ENCODE peak calls at places on chromosome 13, in six cellular contexts. One of them, this sample, is unnamed.

GRCh38 chr13:47220453-47221150 is 323.7 kb upstream of the HTR2A start:
- DNase-seq in lower lobe of right lung: no peak
- DNase-seq in gastrocnemius medialis: no peak
- DNase-seq in mesendoderm: no peak
- DNase-seq in fibroblast of villous mesenchyme: peak
- DNase-seq in brain microvascular endothelial cell: peak
- DNase-seq in this sample: no peak

GRCh38 chr13:23688336-23688735 is 118.1 kb downstream of the TNFRSF19 start:
- DNase-seq in lower lobe of right lung: no peak
- DNase-seq in gastrocnemius medialis: no peak
- DNase-seq in mesendoderm: no peak
- DNase-seq in fibroblast of villous mesenchyme: no peak
- DNase-seq in brain microvascular endothelial cell: no peak
- DNase-seq in this sample: no peak

GRCh38 chr13:49495783-49496762 is at the start of gene PHF11:
- DNase-seq in lower lobe of right lung: peak
- DNase-seq in gastrocnemius medialis: peak
- DNase-seq in mesendoderm: peak
- DNase-seq in fibroblast of villous mesenchyme: peak
- DNase-seq in brain microvascular endothelial cell: peak
- DNase-seq in this sample: peak

GRCh38 chr13:50916701-50917184 is 7.2 kb downstream of the RNASEH2B start:
- DNase-seq in lower lobe of right lung: peak
- DNase-seq in gastrocnemius medialis: peak
- DNase-seq in mesendoderm: peak
- DNase-seq in fibroblast of villous mesenchyme: no peak
- DNase-seq in brain microvascular endothelial cell: no peak
- DNase-seq in this sample: peak

GRCh38 chr13:61563645-61564044 is 148.0 kb upstream of the PCDH20 start:
- DNase-seq in lower lobe of right lung: no peak
- DNase-seq in gastrocnemius medialis: no peak
- DNase-seq in mesendoderm: no peak
- DNase-seq in fibroblast of villous mesenchyme: no peak
- DNase-seq in brain microvascular endothelial cell: no peak
- DNase-seq in this sample: no peak

GRCh38 chr13:21567714-21568113 is 36.3 kb downstream of the MICU2 start:
- DNase-seq in lower lobe of right lung: no peak
- DNase-seq in gastrocnemius medialis: no peak
- DNase-seq in mesendoderm: no peak
- DNase-seq in fibroblast of villous mesenchyme: peak
- DNase-seq in brain microvascular endothelial cell: no peak
- DNase-seq in this sample: no peak

GRCh38 chr13:42497798-42498197 is 76.2 kb upstream of the TNFSF11 start:
- DNase-seq in lower lobe of right lung: no peak
- DNase-seq in gastrocnemius medialis: no peak
- DNase-seq in mesendoderm: no peak
- DNase-seq in fibroblast of villous mesenchyme: peak
- DNase-seq in brain microvascular endothelial cell: peak
- DNase-seq in this sample: peak

GRCh38 chr13:76937416-76937815 is 10.9 kb upstream of the ACOD1 start:
- DNase-seq in lower lobe of right lung: no peak
- DNase-seq in gastrocnemius medialis: no peak
- DNase-seq in mesendoderm: no peak
- DNase-seq in fibroblast of villous mesenchyme: peak
- DNase-seq in brain microvascular endothelial cell: peak
- DNase-seq in this sample: peak

GRCh38 chr13:83881917-83882625 is at the start of gene SLITRK1:
- DNase-seq in lower lobe of right lung: peak
- DNase-seq in gastrocnemius medialis: no peak
- DNase-seq in mesendoderm: peak
- DNase-seq in fibroblast of villous mesenchyme: no peak
- DNase-seq in brain microvascular endothelial cell: peak
- DNase-seq in this sample: peak

GRCh38 chr13:83829800-83830199 is 52.5 kb downstream of the SLITRK1 start:
- DNase-seq in lower lobe of right lung: no peak
- DNase-seq in gastrocnemius medialis: no peak
- DNase-seq in mesendoderm: peak
- DNase-seq in fibroblast of villous mesenchyme: no peak
- DNase-seq in brain microvascular endothelial cell: no peak
- DNase-seq in this sample: peak

GRCh38 chr13:46469064-46469463 is 82.0 kb upstream of the RUBCNL start:
- DNase-seq in lower lobe of right lung: no peak
- DNase-seq in gastrocnemius medialis: no peak
- DNase-seq in mesendoderm: no peak
- DNase-seq in fibroblast of villous mesenchyme: peak
- DNase-seq in brain microvascular endothelial cell: no peak
- DNase-seq in this sample: peak

GRCh38 chr13:94239135-94239534 is 240.3 kb downstream of the DCT start:
- DNase-seq in lower lobe of right lung: no peak
- DNase-seq in gastrocnemius medialis: no peak
- DNase-seq in mesendoderm: no peak
- DNase-seq in fibroblast of villous mesenchyme: peak
- DNase-seq in brain microvascular endothelial cell: peak
- DNase-seq in this sample: peak

GRCh38 chr13:48068952-48069351 is 26.0 kb downstream of the MED4 start:
- DNase-seq in lower lobe of right lung: no peak
- DNase-seq in gastrocnemius medialis: no peak
- DNase-seq in mesendoderm: no peak
- DNase-seq in fibroblast of villous mesenchyme: no peak
- DNase-seq in brain microvascular endothelial cell: no peak
- DNase-seq in this sample: no peak

GRCh38 chr13:94674609-94675348 is 37.6 kb downstream of the SOX21 start:
- DNase-seq in lower lobe of right lung: no peak
- DNase-seq in gastrocnemius medialis: no peak
- DNase-seq in mesendoderm: peak
- DNase-seq in fibroblast of villous mesenchyme: peak
- DNase-seq in brain microvascular endothelial cell: peak
- DNase-seq in this sample: peak

GRCh38 chr13:96091932-96092253 is 2.0 kb downstream of the HS6ST3 start:
- DNase-seq in lower lobe of right lung: no peak
- DNase-seq in gastrocnemius medialis: no peak
- DNase-seq in mesendoderm: peak
- DNase-seq in fibroblast of villous mesenchyme: no peak
- DNase-seq in brain microvascular endothelial cell: no peak
- DNase-seq in this sample: no peak

GRCh38 chr13:91314888-91315287 is 32.6 kb upstream of the MIR17HG start:
- DNase-seq in lower lobe of right lung: no peak
- DNase-seq in gastrocnemius medialis: no peak
- DNase-seq in mesendoderm: no peak
- DNase-seq in fibroblast of villous mesenchyme: no peak
- DNase-seq in brain microvascular endothelial cell: no peak
- DNase-seq in this sample: no peak

GRCh38 chr13:83325454-83325853 is 556.8 kb downstream of the SLITRK1 start:
- DNase-seq in lower lobe of right lung: no peak
- DNase-seq in gastrocnemius medialis: no peak
- DNase-seq in mesendoderm: peak
- DNase-seq in fibroblast of villous mesenchyme: no peak
- DNase-seq in brain microvascular endothelial cell: peak
- DNase-seq in this sample: peak

GRCh38 chr13:102799544-102800144 is 725 bp downstream of the BIVM start:
- DNase-seq in lower lobe of right lung: peak
- DNase-seq in gastrocnemius medialis: peak
- DNase-seq in mesendoderm: peak
- DNase-seq in fibroblast of villous mesenchyme: peak
- DNase-seq in brain microvascular endothelial cell: peak
- DNase-seq in this sample: peak

GRCh38 chr13:31001647-31002046 is 69.2 kb downstream of the TEX26 start:
- DNase-seq in lower lobe of right lung: no peak
- DNase-seq in gastrocnemius medialis: no peak
- DNase-seq in mesendoderm: peak
- DNase-seq in fibroblast of villous mesenchyme: no peak
- DNase-seq in brain microvascular endothelial cell: peak
- DNase-seq in this sample: peak

GRCh38 chr13:73657821-73658540 is 476.2 kb downstream of the KLF12 start:
- DNase-seq in lower lobe of right lung: no peak
- DNase-seq in gastrocnemius medialis: peak
- DNase-seq in mesendoderm: peak
- DNase-seq in fibroblast of villous mesenchyme: peak
- DNase-seq in brain microvascular endothelial cell: no peak
- DNase-seq in this sample: peak

GRCh38 chr13:73662833-73663232 is 471.4 kb downstream of the KLF12 start:
- DNase-seq in lower lobe of right lung: no peak
- DNase-seq in gastrocnemius medialis: no peak
- DNase-seq in mesendoderm: no peak
- DNase-seq in fibroblast of villous mesenchyme: no peak
- DNase-seq in brain microvascular endothelial cell: no peak
- DNase-seq in this sample: no peak

GRCh38 chr13:73661687-73662425 is 472.3 kb downstream of the KLF12 start:
- DNase-seq in lower lobe of right lung: no peak
- DNase-seq in gastrocnemius medialis: no peak
- DNase-seq in mesendoderm: no peak
- DNase-seq in fibroblast of villous mesenchyme: no peak
- DNase-seq in brain microvascular endothelial cell: no peak
- DNase-seq in this sample: no peak

GRCh38 chr13:73658639-73659038 is 475.6 kb downstream of the KLF12 start:
- DNase-seq in lower lobe of right lung: no peak
- DNase-seq in gastrocnemius medialis: no peak
- DNase-seq in mesendoderm: no peak
- DNase-seq in fibroblast of villous mesenchyme: no peak
- DNase-seq in brain microvascular endothelial cell: no peak
- DNase-seq in this sample: no peak

GRCh38 chr13:73661066-73661465 is 473.1 kb downstream of the KLF12 start:
- DNase-seq in lower lobe of right lung: no peak
- DNase-seq in gastrocnemius medialis: no peak
- DNase-seq in mesendoderm: no peak
- DNase-seq in fibroblast of villous mesenchyme: no peak
- DNase-seq in brain microvascular endothelial cell: no peak
- DNase-seq in this sample: no peak
- H3K4me3 ChIP-seq in lower lobe of right lung: no peak
- H3K4me3 ChIP-seq in gastrocnemius medialis: no peak
- H3K4me3 ChIP-seq in mesendoderm: no peak
- H3K4me3 ChIP-seq in fibroblast of villous mesenchyme: no peak
- H3K4me3 ChIP-seq in brain microvascular endothelial cell: no peak
- H3K4me3 ChIP-seq in this sample: no peak

DNA sequence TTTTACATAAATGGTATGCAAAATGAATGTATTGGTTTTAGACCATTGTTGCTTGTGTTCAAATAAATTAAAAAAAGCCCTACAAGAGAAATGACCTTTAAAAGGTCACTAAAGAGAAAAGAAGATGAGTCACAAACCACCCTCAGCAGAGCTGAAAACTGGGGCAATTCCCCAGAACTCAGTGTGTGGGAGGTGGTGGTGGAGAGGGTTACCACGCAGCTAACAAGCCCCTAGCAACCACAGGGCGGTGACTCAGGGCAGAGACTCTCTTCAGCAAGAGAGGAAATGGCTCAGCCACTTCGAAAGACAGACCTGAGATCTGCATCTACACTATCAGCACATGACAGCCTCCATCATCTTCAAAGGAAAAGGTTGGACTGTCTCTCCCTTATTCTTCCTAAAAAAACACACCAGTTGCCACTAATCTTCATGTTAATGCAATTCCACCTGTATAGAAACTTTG is 29.4 kb upstream of the NDFIP2 start:
- DNase-seq in lower lobe of right lung: peak
- DNase-seq in gastrocnemius medialis: no peak
- DNase-seq in mesendoderm: peak
- DNase-seq in fibroblast of villous mesenchyme: peak
- DNase-seq in brain microvascular endothelial cell: peak
- DNase-seq in this sample: peak
- H3K4me3 ChIP-seq in lower lobe of right lung: no peak
- H3K4me3 ChIP-seq in gastrocnemius medialis: no peak
- H3K4me3 ChIP-seq in mesendoderm: no peak
- H3K4me3 ChIP-seq in fibroblast of villous mesenchyme: no peak
- H3K4me3 ChIP-seq in brain microvascular endothelial cell: no peak
- H3K4me3 ChIP-seq in this sample: no peak

GRCh38 chr13:27448308-27448707 is 2.1 kb downstream of the MTIF3 start:
- DNase-seq in lower lobe of right lung: no peak
- DNase-seq in gastrocnemius medialis: no peak
- DNase-seq in mesendoderm: no peak
- DNase-seq in fibroblast of villous mesenchyme: no peak
- DNase-seq in brain microvascular endothelial cell: no peak
- DNase-seq in this sample: no peak
- H3K4me3 ChIP-seq in lower lobe of right lung: no peak
- H3K4me3 ChIP-seq in gastrocnemius medialis: peak
- H3K4me3 ChIP-seq in mesendoderm: no peak
- H3K4me3 ChIP-seq in fibroblast of villous mesenchyme: no peak
- H3K4me3 ChIP-seq in brain microvascular endothelial cell: no peak
- H3K4me3 ChIP-seq in this sample: no peak

GRCh38 chr13:71524245-71525002 is 342.6 kb downstream of the DACH1 start:
- DNase-seq in lower lobe of right lung: no peak
- DNase-seq in gastrocnemius medialis: no peak
- DNase-seq in mesendoderm: no peak
- DNase-seq in fibroblast of villous mesenchyme: peak
- DNase-seq in brain microvascular endothelial cell: no peak
- DNase-seq in this sample: no peak
- H3K4me3 ChIP-seq in lower lobe of right lung: peak
- H3K4me3 ChIP-seq in gastrocnemius medialis: no peak
- H3K4me3 ChIP-seq in mesendoderm: no peak
- H3K4me3 ChIP-seq in fibroblast of villous mesenchyme: peak
- H3K4me3 ChIP-seq in brain microvascular endothelial cell: no peak
- H3K4me3 ChIP-seq in this sample: no peak

DNA sequence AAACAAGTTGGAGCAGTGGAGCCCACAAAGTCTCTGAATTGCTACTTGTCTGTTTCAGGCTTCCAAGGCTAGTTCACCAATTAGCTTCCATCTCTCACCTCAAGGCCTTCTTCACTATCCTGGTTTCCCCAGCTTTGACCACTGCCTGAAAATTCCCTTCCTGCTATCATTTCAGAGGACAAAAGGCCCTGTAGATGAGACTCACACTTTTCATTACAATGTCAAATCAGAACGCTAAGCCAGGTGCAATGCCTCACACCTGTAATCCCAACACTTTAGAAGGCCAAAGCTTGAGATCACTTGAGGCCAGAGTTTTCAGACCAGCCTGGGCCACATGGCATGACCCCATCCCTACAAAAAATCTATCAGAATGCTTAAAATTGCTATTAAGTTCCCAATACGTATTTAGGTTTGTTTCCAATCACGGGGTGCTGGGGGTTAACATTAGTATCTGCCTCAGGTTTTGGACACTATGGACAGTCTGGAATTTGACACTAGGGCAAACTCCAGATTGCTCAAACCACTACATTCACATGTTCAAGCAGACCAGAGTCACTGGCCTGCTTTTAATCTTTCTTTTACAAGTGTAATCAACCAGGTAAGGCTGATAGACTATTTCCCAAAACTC is 5.5 kb downstream of the TPT1 start:
- DNase-seq in lower lobe of right lung: no peak
- DNase-seq in gastrocnemius medialis: no peak
- DNase-seq in mesendoderm: no peak
- DNase-seq in fibroblast of villous mesenchyme: no peak
- DNase-seq in brain microvascular endothelial cell: no peak
- DNase-seq in this sample: no peak
- H3K4me3 ChIP-seq in lower lobe of right lung: no peak
- H3K4me3 ChIP-seq in gastrocnemius medialis: no peak
- H3K4me3 ChIP-seq in mesendoderm: no peak
- H3K4me3 ChIP-seq in fibroblast of villous mesenchyme: no peak
- H3K4me3 ChIP-seq in brain microvascular endothelial cell: no peak
- H3K4me3 ChIP-seq in this sample: no peak

This sample was measured in choroid plexus epithelial cell.